ENCODE peak calls at places on chromosomes 1 and 21, in five cellular contexts. One of them, this sample, is unnamed.

GRCh38 chr21:44713130-44713529 is 1.8 kb upstream of the TSPEAR start:
- DNase-seq in activated T-cell treated with anti-CD3 and anti-CD28 coated beads for 24 hours: no peak
- DNase-seq in GOT3: no peak
- DNase-seq in KG1: no peak
- DNase-seq in right cardiac atrium: no peak
- DNase-seq in this sample: no peak

GRCh38 chr1:108877324-108877812 is 583 bp downstream of the GPSM2 start:
- DNase-seq in activated T-cell treated with anti-CD3 and anti-CD28 coated beads for 24 hours: no peak
- DNase-seq in GOT3: no peak
- DNase-seq in KG1: peak
- DNase-seq in right cardiac atrium: no peak
- DNase-seq in this sample: no peak

GRCh38 chr1:166953486-166953885 is 21.9 kb downstream of the ILDR2 start:
- DNase-seq in activated T-cell treated with anti-CD3 and anti-CD28 coated beads for 24 hours: no peak
- DNase-seq in GOT3: no peak
- DNase-seq in KG1: no peak
- DNase-seq in right cardiac atrium: no peak
- DNase-seq in this sample: no peak

GRCh38 chr1:217770895-217771294 is 139.8 kb downstream of the SPATA17 start:
- DNase-seq in activated T-cell treated with anti-CD3 and anti-CD28 coated beads for 24 hours: no peak
- DNase-seq in GOT3: no peak
- DNase-seq in KG1: no peak
- DNase-seq in right cardiac atrium: no peak
- DNase-seq in this sample: no peak

GRCh38 chr1:19772053-19772452 is 27.7 kb downstream of the TMCO4 start:
- DNase-seq in activated T-cell treated with anti-CD3 and anti-CD28 coated beads for 24 hours: no peak
- DNase-seq in GOT3: no peak
- DNase-seq in KG1: no peak
- DNase-seq in right cardiac atrium: no peak
- DNase-seq in this sample: no peak

GRCh38 chr1:9242338-9242969 is 7.9 kb downstream of the H6PD start:
- DNase-seq in activated T-cell treated with anti-CD3 and anti-CD28 coated beads for 24 hours: no peak
- DNase-seq in GOT3: no peak
- DNase-seq in KG1: no peak
- DNase-seq in right cardiac atrium: peak
- DNase-seq in this sample: no peak

GRCh38 chr1:18200136-18200717 is 92.6 kb downstream of the IGSF21 start:
- DNase-seq in activated T-cell treated with anti-CD3 and anti-CD28 coated beads for 24 hours: no peak
- DNase-seq in GOT3: no peak
- DNase-seq in KG1: no peak
- DNase-seq in right cardiac atrium: no peak
- DNase-seq in this sample: no peak

GRCh38 chr1:75134939-75135828 is 996 bp downstream of the LHX8 start:
- DNase-seq in activated T-cell treated with anti-CD3 and anti-CD28 coated beads for 24 hours: no peak
- DNase-seq in GOT3: no peak
- DNase-seq in KG1: no peak
- DNase-seq in right cardiac atrium: no peak
- DNase-seq in this sample: no peak

GRCh38 chr1:8409107-8409506 is 91.2 kb downstream of the SLC45A1 start:
- DNase-seq in activated T-cell treated with anti-CD3 and anti-CD28 coated beads for 24 hours: no peak
- DNase-seq in GOT3: no peak
- DNase-seq in KG1: no peak
- DNase-seq in right cardiac atrium: no peak
- DNase-seq in this sample: no peak

GRCh38 chr1:22457836-22458235 is 6.2 kb downstream of the ZBTB40 start:
- DNase-seq in activated T-cell treated with anti-CD3 and anti-CD28 coated beads for 24 hours: no peak
- DNase-seq in GOT3: no peak
- DNase-seq in KG1: no peak
- DNase-seq in right cardiac atrium: peak
- DNase-seq in this sample: no peak

GRCh38 chr1:182101415-182102041 is 40.0 kb upstream of the ZNF648 start:
- DNase-seq in activated T-cell treated with anti-CD3 and anti-CD28 coated beads for 24 hours: no peak
- DNase-seq in GOT3: no peak
- DNase-seq in KG1: no peak
- DNase-seq in right cardiac atrium: no peak
- DNase-seq in this sample: no peak

GRCh38 chr1:202192770-202193613 is 607 bp upstream of the LGR6 start:
- DNase-seq in activated T-cell treated with anti-CD3 and anti-CD28 coated beads for 24 hours: peak
- DNase-seq in GOT3: no peak
- DNase-seq in KG1: no peak
- DNase-seq in right cardiac atrium: peak
- DNase-seq in this sample: peak

GRCh38 chr1:45010855-45011811 is at the start of gene HECTD3:
- DNase-seq in activated T-cell treated with anti-CD3 and anti-CD28 coated beads for 24 hours: peak
- DNase-seq in GOT3: no peak
- DNase-seq in KG1: peak
- DNase-seq in right cardiac atrium: peak
- DNase-seq in this sample: peak

GRCh38 chr1:226064816-226065248 is 2.3 kb downstream of the H3-3A start:
- DNase-seq in activated T-cell treated with anti-CD3 and anti-CD28 coated beads for 24 hours: peak
- DNase-seq in GOT3: no peak
- DNase-seq in KG1: peak
- DNase-seq in right cardiac atrium: peak
- DNase-seq in this sample: no peak

GRCh38 chr1:9593492-9594465 is 5.1 kb downstream of the TMEM201 start:
- DNase-seq in activated T-cell treated with anti-CD3 and anti-CD28 coated beads for 24 hours: peak
- DNase-seq in GOT3: no peak
- DNase-seq in KG1: no peak
- DNase-seq in right cardiac atrium: peak
- DNase-seq in this sample: no peak

GRCh38 chr1:53578358-53578757 is 119.2 kb downstream of the DMRTB1 start:
- DNase-seq in activated T-cell treated with anti-CD3 and anti-CD28 coated beads for 24 hours: no peak
- DNase-seq in GOT3: no peak
- DNase-seq in KG1: no peak
- DNase-seq in right cardiac atrium: no peak
- DNase-seq in this sample: no peak

GRCh38 chr21:34511154-34511553 is 856 bp downstream of the KCNE1 start:
- DNase-seq in activated T-cell treated with anti-CD3 and anti-CD28 coated beads for 24 hours: no peak
- DNase-seq in GOT3: no peak
- DNase-seq in KG1: no peak
- DNase-seq in right cardiac atrium: no peak
- DNase-seq in this sample: no peak

GRCh38 chr1:93448983-93449805 is 1.3 kb downstream of the FNBP1L start:
- DNase-seq in activated T-cell treated with anti-CD3 and anti-CD28 coated beads for 24 hours: no peak
- DNase-seq in GOT3: no peak
- DNase-seq in KG1: no peak
- DNase-seq in right cardiac atrium: no peak
- DNase-seq in this sample: no peak

GRCh38 chr1:27980216-27980820 is 20.5 kb downstream of the XKR8 start:
- DNase-seq in activated T-cell treated with anti-CD3 and anti-CD28 coated beads for 24 hours: no peak
- DNase-seq in GOT3: no peak
- DNase-seq in KG1: no peak
- DNase-seq in right cardiac atrium: no peak
- DNase-seq in this sample: no peak

GRCh38 chr1:91404151-91405012 is at the start of gene HFM1:
- DNase-seq in activated T-cell treated with anti-CD3 and anti-CD28 coated beads for 24 hours: peak
- DNase-seq in GOT3: peak
- DNase-seq in KG1: peak
- DNase-seq in right cardiac atrium: peak
- DNase-seq in this sample: peak

This sample was measured in activated B cell treated with CpG ODN at 0.5 μM for 24 hours.